ENCODE peak calls at places on chromosomes 6 and 20, in four cellular contexts. E is substantia nigra; C is activated CD8-positive, alpha-beta memory T cell treated with anti-CD3 and anti-CD28 coated beads for 24 hours; Y is NCI-H1436. M is an unnamed sample.

GRCh38 chr20:49724637-49725606 is 11.2 kb upstream of the B4GALT5 start:
- DNase-seq in E (no peak), C (no peak), Y (no peak), M (no peak)

GRCh38 chr6:127186889-127187288 is 68.4 kb downstream of the RSPO3 start:
- DNase-seq in C (peak), E (no peak), Y (no peak), M (no peak)

GRCh38 chr20:56181593-56181992 is 66.9 kb upstream of the MC3R start:
- DNase-seq in Y (no peak), C (no peak), E (no peak), M (no peak)

GRCh38 chr6:68967549-68968300 is 332.6 kb downstream of the ADGRB3 start:
- DNase-seq in Y (peak), E (no peak), C (peak), M (peak)

GRCh38 chr6:89727501-89727900 is 89.0 kb upstream of the LYRM2 start:
- DNase-seq in C (no peak), E (no peak), Y (no peak), M (no peak)

GRCh38 chr6:90216081-90216977 is 80.3 kb downstream of the BACH2 start:
- DNase-seq in C (no peak), Y (no peak), E (no peak), M (peak)

GRCh38 chr6:45474376-45474775 is 96.6 kb upstream of the SUPT3H start:
- DNase-seq in Y (no peak), C (no peak), E (no peak), M (no peak)

GRCh38 chr6:113979930-113980329 is 9.0 kb upstream of the HDAC2 start:
- DNase-seq in Y (no peak), C (no peak), E (no peak), M (no peak)

GRCh38 chr6:240151-240550 is 52.1 kb upstream of the DUSP22 start:
- DNase-seq in E (no peak), Y (no peak), C (no peak), M (no peak)

GRCh38 chr6:1118287-1118647 is 193.6 kb upstream of the FOXQ1 start:
- DNase-seq in Y (no peak), C (no peak), E (no peak), M (no peak)

GRCh38 chr6:113094781-113095180 is 747.7 kb downstream of the RFPL4B start:
- DNase-seq in Y (no peak), C (no peak), E (no peak), M (no peak)

GRCh38 chr6:168533428-168533827 is 92.4 kb downstream of the SMOC2 start:
- DNase-seq in E (no peak), C (no peak), Y (no peak), M (no peak)

GRCh38 chr6:57222684-57223077 is 574 bp upstream of the RAB23 start:
- DNase-seq in E (no peak), C (no peak), Y (no peak), M (no peak)

GRCh38 chr20:305745-306144 is 8.4 kb downstream of the ZCCHC3 start:
- DNase-seq in C (no peak), Y (no peak), E (no peak), M (no peak)

GRCh38 chr20:21323640-21324039 is 20.5 kb downstream of the XRN2 start:
- DNase-seq in Y (no peak), C (no peak), E (no peak), M (no peak)

GRCh38 chr20:23517719-23518118 is 26.8 kb downstream of the CST8 start:
- DNase-seq in Y (no peak), C (no peak), E (no peak), M (no peak)

GRCh38 chr6:129498950-129499870 is 210.8 kb downstream of the ARHGAP18 start:
- DNase-seq in Y (no peak), C (peak), E (no peak), M (no peak)

GRCh38 chr6:30259140-30260035 is 46.2 kb upstream of the TRIM26 start:
- DNase-seq in Y (peak), C (peak), E (peak), M (peak)

GRCh38 chr20:45917790-45918141 is 5.8 kb upstream of the PLTP start:
- DNase-seq in E (no peak), Y (no peak), C (no peak), M (no peak)

GRCh38 chr20:62127799-62128198 is 5.5 kb downstream of the LSM14B start:
- DNase-seq in C (no peak), E (no peak), Y (no peak), M (no peak)

GRCh38 chr6:142026471-142026870 is 106.3 kb upstream of the GJE1 start:
- DNase-seq in C (no peak), Y (no peak), E (no peak), M (no peak)

GRCh38 chr20:54194724-54195438 is 13.0 kb upstream of the PFDN4 start:
- DNase-seq in Y (no peak), C (no peak), E (no peak), M (no peak)

GRCh38 chr6:51963980-51964379 is 123.4 kb downstream of the PKHD1 start:
- DNase-seq in Y (no peak), C (no peak), E (no peak), M (no peak)

GRCh38 chr6:129635396-129636164 is 74.4 kb downstream of the ARHGAP18 start:
- DNase-seq in E (no peak), Y (no peak), C (no peak), M (no peak)

GRCh38 chr20:24341781-24342180 is 127.6 kb upstream of the SYNDIG1 start:
- DNase-seq in C (no peak), Y (no peak), E (no peak), M (no peak)

GRCh38 chr6:154537486-154537885 is 27.0 kb upstream of the CNKSR3 start:
- DNase-seq in C (no peak), E (no peak), Y (peak), M (no peak)

GRCh38 chr6:7542065-7542877 is 800 bp downstream of the DSP start:
- DNase-seq in E (no peak), C (peak), Y (no peak), M (peak)

GRCh38 chr6:37784585-37784967 is 35.0 kb upstream of the ZFAND3 start:
- DNase-seq in E (no peak), C (no peak), Y (peak), M (no peak)

GRCh38 chr20:34651200-34651599 is 25.7 kb downstream of the PIGU start:
- DNase-seq in Y (no peak), E (no peak), C (no peak), M (no peak)

GRCh38 chr6:29647927-29648642 is 8.8 kb upstream of the MOG start:
- DNase-seq in Y (peak), E (no peak), C (no peak), M (no peak)

GRCh38 chr20:60857708-60858107 is 394.4 kb upstream of the CDH4 start:
- DNase-seq in Y (no peak), E (no peak), C (no peak), M (no peak)

GRCh38 chr20:32837157-32837556 is 17.4 kb downstream of the MAPRE1 start:
- DNase-seq in E (no peak), C (no peak), Y (no peak), M (no peak)

GRCh38 chr6:41039060-41039998 is at the start of gene UNC5CL:
- DNase-seq in C (peak), E (no peak), Y (peak), M (no peak)